ENCODE peak calls at places on chromosomes 6 and 20, in nine cellular contexts. One of them, this sample, is unnamed.

GRCh38 chr6:108837236-108837971 is 10.8 kb upstream of the ARMC2 start:
- DNase-seq in cardiac muscle cell: no peak
- DNase-seq in T-helper 1 cell: no peak
- DNase-seq in HuH-7.5: no peak
- DNase-seq in stimulated activated naive CD8-positive, alpha-beta T cell treated with anti-CD3 and anti-CD28 coated beads, Interleukin-15, Interleukin-2, amounts not matched to agents 100 U/mL and 50 U/mL, for 24 hours: no peak
- DNase-seq in astrocyte of the spinal cord: no peak
- DNase-seq in tibial nerve: no peak
- DNase-seq in left ventricle myocardium inferior: no peak
- DNase-seq in glutamatergic neuron: no peak
- DNase-seq in this sample: no peak

GRCh38 chr6:116246089-116246488 is 7.8 kb downstream of the TSPYL4 start:
- DNase-seq in cardiac muscle cell: no peak
- DNase-seq in T-helper 1 cell: no peak
- DNase-seq in HuH-7.5: no peak
- DNase-seq in stimulated activated naive CD8-positive, alpha-beta T cell treated with anti-CD3 and anti-CD28 coated beads, Interleukin-15, Interleukin-2, amounts not matched to agents 100 U/mL and 50 U/mL, for 24 hours: no peak
- DNase-seq in astrocyte of the spinal cord: peak; percentile 74
- DNase-seq in tibial nerve: no peak
- DNase-seq in left ventricle myocardium inferior: no peak
- DNase-seq in glutamatergic neuron: no peak
- DNase-seq in this sample: no peak

GRCh38 chr20:53828673-53829085 is 235.0 kb upstream of the ZNF217 start:
- DNase-seq in cardiac muscle cell: peak; percentile 21
- DNase-seq in T-helper 1 cell: no peak
- DNase-seq in HuH-7.5: no peak
- DNase-seq in stimulated activated naive CD8-positive, alpha-beta T cell treated with anti-CD3 and anti-CD28 coated beads, Interleukin-15, Interleukin-2, amounts not matched to agents 100 U/mL and 50 U/mL, for 24 hours: no peak
- DNase-seq in astrocyte of the spinal cord: peak; percentile 93
- DNase-seq in tibial nerve: peak; percentile 35
- DNase-seq in left ventricle myocardium inferior: no peak
- DNase-seq in glutamatergic neuron: no peak
- DNase-seq in this sample: no peak

GRCh38 chr6:144353871-144354314 is 68.8 kb downstream of the UTRN start:
- DNase-seq in cardiac muscle cell: no peak
- DNase-seq in T-helper 1 cell: no peak
- DNase-seq in HuH-7.5: no peak
- DNase-seq in stimulated activated naive CD8-positive, alpha-beta T cell treated with anti-CD3 and anti-CD28 coated beads, Interleukin-15, Interleukin-2, amounts not matched to agents 100 U/mL and 50 U/mL, for 24 hours: no peak
- DNase-seq in astrocyte of the spinal cord: no peak
- DNase-seq in tibial nerve: no peak
- DNase-seq in left ventricle myocardium inferior: no peak
- DNase-seq in glutamatergic neuron: no peak
- DNase-seq in this sample: no peak

GRCh38 chr6:35202066-35202546 is 11.7 kb upstream of the SCUBE3 start:
- DNase-seq in cardiac muscle cell: no peak
- DNase-seq in T-helper 1 cell: no peak
- DNase-seq in HuH-7.5: no peak
- DNase-seq in stimulated activated naive CD8-positive, alpha-beta T cell treated with anti-CD3 and anti-CD28 coated beads, Interleukin-15, Interleukin-2, amounts not matched to agents 100 U/mL and 50 U/mL, for 24 hours: no peak
- DNase-seq in astrocyte of the spinal cord: no peak
- DNase-seq in tibial nerve: no peak
- DNase-seq in left ventricle myocardium inferior: peak; percentile 30
- DNase-seq in glutamatergic neuron: no peak
- DNase-seq in this sample: no peak

GRCh38 chr6:44675449-44675848 is 287.9 kb downstream of the CDC5L start:
- DNase-seq in cardiac muscle cell: no peak
- DNase-seq in T-helper 1 cell: no peak
- DNase-seq in HuH-7.5: no peak
- DNase-seq in stimulated activated naive CD8-positive, alpha-beta T cell treated with anti-CD3 and anti-CD28 coated beads, Interleukin-15, Interleukin-2, amounts not matched to agents 100 U/mL and 50 U/mL, for 24 hours: no peak
- DNase-seq in astrocyte of the spinal cord: no peak
- DNase-seq in tibial nerve: no peak
- DNase-seq in left ventricle myocardium inferior: no peak
- DNase-seq in glutamatergic neuron: no peak
- DNase-seq in this sample: no peak

GRCh38 chr6:69337301-69337700 is 459.5 kb downstream of the LMBRD1 start:
- DNase-seq in cardiac muscle cell: no peak
- DNase-seq in T-helper 1 cell: no peak
- DNase-seq in HuH-7.5: no peak
- DNase-seq in stimulated activated naive CD8-positive, alpha-beta T cell treated with anti-CD3 and anti-CD28 coated beads, Interleukin-15, Interleukin-2, amounts not matched to agents 100 U/mL and 50 U/mL, for 24 hours: no peak
- DNase-seq in astrocyte of the spinal cord: no peak
- DNase-seq in tibial nerve: no peak
- DNase-seq in left ventricle myocardium inferior: no peak
- DNase-seq in glutamatergic neuron: no peak
- DNase-seq in this sample: no peak

GRCh38 chr6:25311251-25311910 is 32.2 kb downstream of the CARMIL1 start:
- DNase-seq in cardiac muscle cell: no peak
- DNase-seq in T-helper 1 cell: no peak
- DNase-seq in HuH-7.5: no peak
- DNase-seq in stimulated activated naive CD8-positive, alpha-beta T cell treated with anti-CD3 and anti-CD28 coated beads, Interleukin-15, Interleukin-2, amounts not matched to agents 100 U/mL and 50 U/mL, for 24 hours: no peak
- DNase-seq in astrocyte of the spinal cord: peak; percentile 40
- DNase-seq in tibial nerve: no peak
- DNase-seq in left ventricle myocardium inferior: no peak
- DNase-seq in glutamatergic neuron: no peak
- DNase-seq in this sample: no peak